ENCODE peak calls at places on chromosomes 11 and 22, in five cellular contexts. One of them, this sample, is unnamed.

GRCh38 chr22:41367039-41367679 is 14.6 kb upstream of the TEF start:
- DNase-seq in SK-N-SH: peak
- DNase-seq in K562: peak
- DNase-seq in HepG2: peak
- DNase-seq in GM12878: no peak
- DNase-seq in this sample: peak

GRCh38 chr11:85459304-85459703 is 167.8 kb downstream of the DLG2 start:
- DNase-seq in HepG2: no peak
- DNase-seq in K562: no peak
- DNase-seq in GM12878: no peak
- DNase-seq in SK-N-SH: no peak
- DNase-seq in this sample: no peak

GRCh38 chr11:130691581-130691980 is 224.7 kb downstream of the SNX19 start:
- DNase-seq in K562: no peak
- DNase-seq in HepG2: no peak
- DNase-seq in GM12878: no peak
- DNase-seq in SK-N-SH: no peak
- DNase-seq in this sample: no peak

GRCh38 chr11:10601722-10602281 is 33.3 kb upstream of the LYVE1 start:
- DNase-seq in SK-N-SH: no peak
- DNase-seq in HepG2: no peak
- DNase-seq in GM12878: no peak
- DNase-seq in K562: no peak
- DNase-seq in this sample: no peak

GRCh38 chr11:64372802-64373597 is 14.0 kb downstream of the RPS6KA4 start:
- DNase-seq in K562: peak
- DNase-seq in SK-N-SH: peak
- DNase-seq in HepG2: peak
- DNase-seq in GM12878: no peak
- DNase-seq in this sample: peak

GRCh38 chr22:37442537-37442936 is 15.3 kb upstream of the ELFN2 start:
- DNase-seq in SK-N-SH: no peak
- DNase-seq in GM12878: no peak
- DNase-seq in HepG2: peak
- DNase-seq in K562: no peak
- DNase-seq in this sample: no peak

GRCh38 chr22:42947211-42947990 is 67.5 kb downstream of the PACSIN2 start:
- DNase-seq in SK-N-SH: no peak
- DNase-seq in HepG2: peak
- DNase-seq in GM12878: no peak
- DNase-seq in K562: no peak
- DNase-seq in this sample: peak

GRCh38 chr11:108592591-108593213 is 866 bp downstream of the EXPH5 start:
- DNase-seq in GM12878: no peak
- DNase-seq in K562: peak
- DNase-seq in SK-N-SH: peak
- DNase-seq in HepG2: no peak
- DNase-seq in this sample: no peak

GRCh38 chr11:34773826-34774225 is 142.4 kb downstream of the APIP start:
- DNase-seq in GM12878: no peak
- DNase-seq in K562: no peak
- DNase-seq in HepG2: no peak
- DNase-seq in SK-N-SH: no peak
- DNase-seq in this sample: no peak

GRCh38 chr22:39236321-39237275 is 8.2 kb downstream of the PDGFB start:
- DNase-seq in K562: peak
- DNase-seq in SK-N-SH: no peak
- DNase-seq in GM12878: peak
- DNase-seq in HepG2: no peak
- DNase-seq in this sample: no peak

GRCh38 chr11:71385091-71385490 is 63.1 kb downstream of the DHCR7 start:
- DNase-seq in K562: no peak
- DNase-seq in SK-N-SH: no peak
- DNase-seq in HepG2: no peak
- DNase-seq in GM12878: no peak
- DNase-seq in this sample: no peak

GRCh38 chr11:64675417-64676252 is 47.4 kb downstream of the NRXN2 start:
- DNase-seq in GM12878: no peak
- DNase-seq in K562: no peak
- DNase-seq in SK-N-SH: peak
- DNase-seq in HepG2: no peak
- DNase-seq in this sample: peak

GRCh38 chr22:19869497-19870152 is 15.0 kb upstream of the GNB1L start:
- DNase-seq in SK-N-SH: no peak
- DNase-seq in GM12878: no peak
- DNase-seq in HepG2: no peak
- DNase-seq in K562: no peak
- DNase-seq in this sample: no peak

GRCh38 chr22:23548501-23549197 is 31.4 kb downstream of the IGLL1 start:
- DNase-seq in GM12878: no peak
- DNase-seq in SK-N-SH: no peak
- DNase-seq in HepG2: no peak
- DNase-seq in K562: no peak
- DNase-seq in this sample: no peak

GRCh38 chr11:65378928-65379638 is 3.4 kb downstream of the SLC25A45 start:
- DNase-seq in K562: no peak
- DNase-seq in GM12878: no peak
- DNase-seq in HepG2: no peak
- DNase-seq in SK-N-SH: no peak
- DNase-seq in this sample: no peak

GRCh38 chr11:2094354-2095197 is 44.6 kb downstream of the IGF2 start:
- DNase-seq in SK-N-SH: no peak
- DNase-seq in HepG2: no peak
- DNase-seq in K562: no peak
- DNase-seq in GM12878: no peak
- DNase-seq in this sample: no peak

GRCh38 chr22:37473437-37473946 is 12.7 kb downstream of the MFNG start:
- DNase-seq in K562: no peak
- DNase-seq in SK-N-SH: no peak
- DNase-seq in GM12878: no peak
- DNase-seq in HepG2: no peak
- DNase-seq in this sample: no peak

GRCh38 chr11:782264-783174 is 5.2 kb upstream of the GATD1 start:
- DNase-seq in GM12878: no peak
- DNase-seq in HepG2: no peak
- DNase-seq in SK-N-SH: no peak
- DNase-seq in K562: no peak
- DNase-seq in this sample: no peak

GRCh38 chr22:38973289-38974169 is 8.6 kb upstream of the APOBEC3B start:
- DNase-seq in HepG2: peak
- DNase-seq in SK-N-SH: no peak
- DNase-seq in K562: peak
- DNase-seq in GM12878: no peak
- DNase-seq in this sample: peak

GRCh38 chr11:8098879-8099278 is 17.9 kb downstream of the TUB start:
- DNase-seq in HepG2: no peak
- DNase-seq in K562: no peak
- DNase-seq in SK-N-SH: no peak
- DNase-seq in GM12878: no peak
- DNase-seq in this sample: no peak

GRCh38 chr22:49964493-49965290 is 4.1 kb downstream of the PIM3 start:
- DNase-seq in K562: no peak
- DNase-seq in GM12878: no peak
- DNase-seq in SK-N-SH: peak
- DNase-seq in HepG2: no peak
- DNase-seq in this sample: no peak

GRCh38 chr11:71284525-71285092 is 32.2 kb upstream of the SHANK2 start:
- DNase-seq in SK-N-SH: peak
- DNase-seq in K562: peak
- DNase-seq in HepG2: peak
- DNase-seq in GM12878: no peak
- DNase-seq in this sample: no peak

GRCh38 chr11:130214861-130215530 is 55.4 kb downstream of the ST14 start:
- DNase-seq in GM12878: no peak
- DNase-seq in K562: no peak
- DNase-seq in HepG2: no peak
- DNase-seq in SK-N-SH: no peak
- DNase-seq in this sample: no peak

GRCh38 chr11:117239295-117239694 is 6.8 kb downstream of the RNF214 start:
- DNase-seq in HepG2: no peak
- DNase-seq in SK-N-SH: no peak
- DNase-seq in GM12878: no peak
- DNase-seq in K562: no peak
- DNase-seq in this sample: peak

GRCh38 chr11:2540521-2541320 is 95.9 kb downstream of the KCNQ1 start:
- DNase-seq in GM12878: no peak
- DNase-seq in HepG2: no peak
- DNase-seq in K562: no peak
- DNase-seq in SK-N-SH: no peak
- DNase-seq in this sample: no peak

GRCh38 chr11:110097459-110098012 is 4.3 kb downstream of the ZC3H12C start:
- DNase-seq in K562: peak
- DNase-seq in SK-N-SH: no peak
- DNase-seq in HepG2: no peak
- DNase-seq in GM12878: no peak
- DNase-seq in this sample: peak

GRCh38 chr11:225734-226453 is 10.2 kb downstream of the SIRT3 start:
- DNase-seq in HepG2: no peak
- DNase-seq in K562: no peak
- DNase-seq in GM12878: peak
- DNase-seq in SK-N-SH: no peak
- DNase-seq in this sample: no peak

DNA sequence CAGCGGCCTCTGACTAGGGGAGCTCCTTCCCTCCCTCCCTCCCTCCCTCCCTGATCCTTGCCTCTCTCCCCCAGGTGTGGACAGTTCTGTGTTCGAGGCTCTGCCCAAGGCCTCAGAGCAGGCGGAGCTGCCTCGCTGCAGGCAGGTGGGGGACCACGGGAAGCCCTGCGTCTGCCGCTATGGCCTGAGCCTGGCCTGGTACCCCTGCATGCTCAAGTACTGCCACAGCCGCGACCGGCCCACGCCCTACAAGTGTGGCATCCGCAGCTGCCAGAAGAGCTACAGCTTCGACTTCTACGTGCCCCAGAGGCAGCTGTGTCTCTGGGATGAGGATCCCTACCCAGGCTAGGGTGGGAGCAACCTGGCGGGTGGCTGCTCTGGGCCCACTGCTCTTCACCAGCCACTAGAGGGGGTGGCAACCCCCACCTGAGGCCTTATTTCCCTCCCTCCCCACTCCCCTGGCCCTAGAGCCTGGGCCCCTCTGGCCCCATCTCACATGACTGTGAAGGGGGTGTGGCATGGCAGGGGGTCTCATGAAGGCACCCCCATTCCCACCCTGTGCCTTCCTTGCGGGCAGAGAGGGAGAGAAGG is 11.1 kb upstream of the POU2F3 start:
- DNase-seq in GM12878: no peak
- DNase-seq in HepG2: no peak
- DNase-seq in K562: peak
- DNase-seq in SK-N-SH: peak
- DNase-seq in this sample: no peak
- TF ChIP-seq CTCF in GM12878: peak
- TF ChIP-seq CTCF in HepG2: peak
- TF ChIP-seq CTCF in K562: peak
- TF ChIP-seq CTCF in SK-N-SH: peak
- TF ChIP-seq CTCF in this sample: no peak

DNA sequence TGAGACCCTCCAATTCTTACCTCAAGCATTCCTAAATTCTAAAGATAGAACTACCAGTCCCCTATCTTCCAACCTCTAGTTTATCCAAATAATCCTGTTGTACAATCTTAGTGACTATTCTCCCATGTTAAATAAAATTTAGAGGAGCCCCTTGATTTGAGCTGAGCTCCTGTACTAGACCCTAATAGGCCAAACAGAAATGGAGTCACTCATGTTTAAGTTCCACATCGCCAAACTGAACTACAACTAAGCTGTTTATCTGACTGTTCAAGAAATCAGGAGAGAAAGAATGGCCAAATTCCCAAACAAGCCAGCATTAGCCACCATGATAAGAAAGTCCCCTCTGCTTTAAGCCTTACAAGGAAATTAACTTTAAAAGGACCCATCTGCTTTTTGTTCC is 90.5 kb downstream of the TTC28 start:
- DNase-seq in K562: no peak
- DNase-seq in HepG2: no peak
- DNase-seq in SK-N-SH: no peak
- DNase-seq in GM12878: no peak
- DNase-seq in this sample: no peak
- TF ChIP-seq SMC3 in K562: no peak
- TF ChIP-seq SMC3 in HepG2: no peak
- TF ChIP-seq SMC3 in SK-N-SH: no peak
- TF ChIP-seq SMC3 in GM12878: no peak
- TF ChIP-seq SMC3 in this sample: no peak

GRCh38 chr11:102989379-102990047 is 34.0 kb upstream of the MMP13 start:
- DNase-seq in HepG2: no peak
- DNase-seq in GM12878: no peak
- DNase-seq in SK-N-SH: no peak
- DNase-seq in K562: no peak
- DNase-seq in this sample: no peak

GRCh38 chr11:102985850-102986249 is 30.3 kb upstream of the MMP13 start:
- DNase-seq in GM12878: no peak
- DNase-seq in K562: no peak
- DNase-seq in HepG2: no peak
- DNase-seq in SK-N-SH: no peak
- DNase-seq in this sample: no peak

GRCh38 chr11:102990145-102990544 is 34.6 kb upstream of the MMP13 start:
- DNase-seq in GM12878: no peak
- DNase-seq in SK-N-SH: no peak
- DNase-seq in HepG2: no peak
- DNase-seq in K562: no peak
- DNase-seq in this sample: no peak

GRCh38 chr11:102983491-102983890 is 28.0 kb upstream of the MMP13 start:
- DNase-seq in HepG2: no peak
- DNase-seq in SK-N-SH: no peak
- DNase-seq in K562: no peak
- DNase-seq in GM12878: no peak
- DNase-seq in this sample: no peak

GRCh38 chr11:102986815-102987214 is 31.3 kb upstream of the MMP13 start:
- DNase-seq in K562: no peak
- DNase-seq in SK-N-SH: no peak
- DNase-seq in HepG2: no peak
- DNase-seq in GM12878: no peak
- DNase-seq in this sample: no peak
- TF ChIP-seq EP300 in K562: no peak
- TF ChIP-seq EP300 in SK-N-SH: no peak
- TF ChIP-seq EP300 in HepG2: no peak
- TF ChIP-seq EP300 in GM12878: no peak
- TF ChIP-seq EP300 in this sample: no peak

DNA sequence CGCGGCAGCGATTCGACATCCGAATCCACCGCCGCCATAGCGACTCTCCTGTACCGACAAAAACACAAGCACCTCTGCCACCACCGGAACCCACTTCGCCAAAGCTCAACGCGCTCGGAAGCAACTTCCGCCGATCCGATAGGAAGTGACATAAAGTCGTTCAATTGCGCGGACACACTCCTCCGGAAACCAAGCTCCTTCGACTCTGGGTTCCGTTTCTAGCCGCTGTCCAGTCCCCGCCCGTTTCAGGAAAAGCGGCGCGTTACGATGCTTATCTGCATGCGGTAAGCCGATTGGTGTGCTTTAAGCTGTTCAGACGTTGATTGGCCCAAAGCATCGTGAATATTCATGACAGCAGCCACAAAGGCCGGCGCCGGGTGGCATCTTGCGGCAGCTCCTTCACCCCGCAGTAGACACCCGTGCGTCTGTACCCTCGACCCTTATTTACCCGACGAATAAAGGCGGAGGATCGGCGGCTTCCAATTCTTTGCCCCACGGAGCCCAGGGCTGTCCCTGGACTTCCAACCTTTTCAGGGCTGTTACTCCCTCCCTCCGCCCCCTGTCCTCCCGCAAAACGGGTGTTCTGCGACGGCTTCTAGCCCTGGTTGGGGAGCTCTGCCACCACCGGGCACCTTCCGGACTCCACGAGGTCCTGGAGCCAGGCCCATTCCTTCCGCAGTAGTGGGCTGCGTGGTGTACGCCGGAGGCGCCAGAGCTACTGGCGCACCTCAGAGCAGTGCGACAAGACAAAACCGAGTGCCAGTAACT is at the start of gene TUT1:
- DNase-seq in HepG2: peak
- DNase-seq in K562: peak
- DNase-seq in GM12878: peak
- DNase-seq in SK-N-SH: peak
- DNase-seq in this sample: peak
- TF ChIP-seq CTCF in HepG2: no peak
- TF ChIP-seq CTCF in K562: peak
- TF ChIP-seq CTCF in GM12878: no peak
- TF ChIP-seq CTCF in SK-N-SH: no peak
- TF ChIP-seq CTCF in this sample: no peak

This sample was measured in A549.